ENCODE peak calls at places on chromosomes 13 and 19, in seven cellular contexts. One of them, this sample, is unnamed. For H3K4me1, the result is how much of the 10 kb centered on the place peaks cover.

GRCh38 chr19:49017666-49018351 is 918 bp upstream of the LHB start:
- DNase-seq in K562: peak
- DNase-seq in HCT116: peak
- DNase-seq in naive thymus-derived CD4-positive, alpha-beta T cell: peak
- DNase-seq in A549: no peak
- DNase-seq in effector memory CD4-positive, alpha-beta T cell: peak
- DNase-seq in heart left ventricle: peak
- DNase-seq in this sample: peak

GRCh38 chr19:16899566-16900075 is 10.8 kb downstream of the F2RL3 start:
- DNase-seq in K562: peak
- DNase-seq in effector memory CD4-positive, alpha-beta T cell: no peak
- DNase-seq in HCT116: peak
- DNase-seq in A549: peak
- DNase-seq in heart left ventricle: no peak
- DNase-seq in naive thymus-derived CD4-positive, alpha-beta T cell: no peak
- DNase-seq in this sample: no peak

GRCh38 chr13:23695711-23696512 is 125.7 kb downstream of the TNFRSF19 start:
- DNase-seq in heart left ventricle: peak
- DNase-seq in A549: no peak
- DNase-seq in K562: no peak
- DNase-seq in naive thymus-derived CD4-positive, alpha-beta T cell: peak
- DNase-seq in HCT116: no peak
- DNase-seq in effector memory CD4-positive, alpha-beta T cell: peak
- DNase-seq in this sample: peak

GRCh38 chr19:34310494-34310981 is 54.5 kb upstream of the GPI start:
- DNase-seq in heart left ventricle: no peak
- DNase-seq in naive thymus-derived CD4-positive, alpha-beta T cell: no peak
- DNase-seq in A549: no peak
- DNase-seq in HCT116: no peak
- DNase-seq in effector memory CD4-positive, alpha-beta T cell: no peak
- DNase-seq in K562: no peak
- DNase-seq in this sample: no peak

GRCh38 chr13:95512424-95512823 is 40.1 kb upstream of the CLDN10 start:
- DNase-seq in effector memory CD4-positive, alpha-beta T cell: no peak
- DNase-seq in K562: no peak
- DNase-seq in A549: no peak
- DNase-seq in naive thymus-derived CD4-positive, alpha-beta T cell: no peak
- DNase-seq in HCT116: no peak
- DNase-seq in heart left ventricle: no peak
- DNase-seq in this sample: no peak

GRCh38 chr13:47303626-47304025 is 406.8 kb upstream of the HTR2A start:
- DNase-seq in heart left ventricle: no peak
- DNase-seq in A549: no peak
- DNase-seq in HCT116: no peak
- DNase-seq in naive thymus-derived CD4-positive, alpha-beta T cell: no peak
- DNase-seq in effector memory CD4-positive, alpha-beta T cell: no peak
- DNase-seq in K562: no peak
- DNase-seq in this sample: no peak

GRCh38 chr13:111337741-111338140 is 17.3 kb downstream of the TEX29 start:
- DNase-seq in naive thymus-derived CD4-positive, alpha-beta T cell: no peak
- DNase-seq in K562: no peak
- DNase-seq in HCT116: no peak
- DNase-seq in heart left ventricle: no peak
- DNase-seq in A549: no peak
- DNase-seq in effector memory CD4-positive, alpha-beta T cell: no peak
- DNase-seq in this sample: no peak

GRCh38 chr13:93690139-93690538 is 463.5 kb downstream of the GPC6 start:
- DNase-seq in K562: no peak
- DNase-seq in effector memory CD4-positive, alpha-beta T cell: no peak
- DNase-seq in naive thymus-derived CD4-positive, alpha-beta T cell: no peak
- DNase-seq in HCT116: no peak
- DNase-seq in heart left ventricle: no peak
- DNase-seq in A549: no peak
- DNase-seq in this sample: no peak

GRCh38 chr13:111494641-111495040 is 174.2 kb downstream of the TEX29 start:
- DNase-seq in K562: no peak
- DNase-seq in effector memory CD4-positive, alpha-beta T cell: no peak
- DNase-seq in A549: no peak
- DNase-seq in naive thymus-derived CD4-positive, alpha-beta T cell: no peak
- DNase-seq in HCT116: no peak
- DNase-seq in heart left ventricle: no peak
- DNase-seq in this sample: no peak

GRCh38 chr13:26953273-26953672 is 192.7 kb upstream of the GPR12 start:
- DNase-seq in A549: no peak
- DNase-seq in heart left ventricle: no peak
- DNase-seq in naive thymus-derived CD4-positive, alpha-beta T cell: no peak
- DNase-seq in HCT116: no peak
- DNase-seq in K562: no peak
- DNase-seq in effector memory CD4-positive, alpha-beta T cell: no peak
- DNase-seq in this sample: no peak

GRCh38 chr19:8391274-8392016 is 1.3 kb downstream of the RAB11B start:
- DNase-seq in heart left ventricle: no peak
- DNase-seq in K562: no peak
- DNase-seq in effector memory CD4-positive, alpha-beta T cell: no peak
- DNase-seq in A549: no peak
- DNase-seq in HCT116: no peak
- DNase-seq in naive thymus-derived CD4-positive, alpha-beta T cell: no peak
- DNase-seq in this sample: no peak

GRCh38 chr19:16351133-16351809 is 26.6 kb downstream of the KLF2 start:
- DNase-seq in A549: peak
- DNase-seq in heart left ventricle: no peak
- DNase-seq in HCT116: no peak
- DNase-seq in effector memory CD4-positive, alpha-beta T cell: no peak
- DNase-seq in K562: peak
- DNase-seq in naive thymus-derived CD4-positive, alpha-beta T cell: no peak
- DNase-seq in this sample: peak

GRCh38 chr13:111511805-111512504 is 191.5 kb downstream of the TEX29 start:
- DNase-seq in K562: no peak
- DNase-seq in HCT116: no peak
- DNase-seq in naive thymus-derived CD4-positive, alpha-beta T cell: no peak
- DNase-seq in heart left ventricle: peak
- DNase-seq in A549: no peak
- DNase-seq in effector memory CD4-positive, alpha-beta T cell: no peak
- DNase-seq in this sample: no peak

GRCh38 chr13:76161143-76161542 is 525.0 kb downstream of the LMO7 start:
- DNase-seq in naive thymus-derived CD4-positive, alpha-beta T cell: no peak
- DNase-seq in HCT116: no peak
- DNase-seq in effector memory CD4-positive, alpha-beta T cell: no peak
- DNase-seq in heart left ventricle: peak
- DNase-seq in A549: no peak
- DNase-seq in K562: no peak
- DNase-seq in this sample: no peak

GRCh38 chr19:55389386-55390317 is 3.9 kb downstream of the RPL28 start:
- DNase-seq in HCT116: no peak
- DNase-seq in K562: no peak
- DNase-seq in A549: no peak
- DNase-seq in effector memory CD4-positive, alpha-beta T cell: no peak
- DNase-seq in naive thymus-derived CD4-positive, alpha-beta T cell: no peak
- DNase-seq in heart left ventricle: no peak
- DNase-seq in this sample: no peak

GRCh38 chr19:55390461-55390880 is 4.7 kb downstream of the RPL28 start:
- DNase-seq in effector memory CD4-positive, alpha-beta T cell: no peak
- DNase-seq in HCT116: no peak
- DNase-seq in naive thymus-derived CD4-positive, alpha-beta T cell: no peak
- DNase-seq in heart left ventricle: no peak
- DNase-seq in K562: no peak
- DNase-seq in A549: no peak
- DNase-seq in this sample: no peak

GRCh38 chr19:55391702-55392615 is 6.2 kb downstream of the RPL28 start:
- DNase-seq in A549: no peak
- DNase-seq in heart left ventricle: no peak
- DNase-seq in K562: no peak
- DNase-seq in effector memory CD4-positive, alpha-beta T cell: no peak
- DNase-seq in naive thymus-derived CD4-positive, alpha-beta T cell: no peak
- DNase-seq in HCT116: no peak
- DNase-seq in this sample: no peak

GRCh38 chr19:55392820-55393219 is 7.1 kb downstream of the RPL28 start:
- DNase-seq in K562: no peak
- DNase-seq in effector memory CD4-positive, alpha-beta T cell: no peak
- DNase-seq in naive thymus-derived CD4-positive, alpha-beta T cell: no peak
- DNase-seq in A549: no peak
- DNase-seq in HCT116: no peak
- DNase-seq in heart left ventricle: no peak
- DNase-seq in this sample: no peak

GRCh38 chr19:55391191-55391670 is 5.5 kb downstream of the RPL28 start:
- DNase-seq in K562: no peak
- DNase-seq in HCT116: no peak
- DNase-seq in heart left ventricle: no peak
- DNase-seq in A549: no peak
- DNase-seq in effector memory CD4-positive, alpha-beta T cell: no peak
- DNase-seq in naive thymus-derived CD4-positive, alpha-beta T cell: no peak
- DNase-seq in this sample: no peak
- H3K4me1 ChIP-seq in K562: under half
- H3K4me1 ChIP-seq in HCT116: half or more
- H3K4me1 ChIP-seq in heart left ventricle: under half
- H3K4me1 ChIP-seq in A549: half or more
- H3K4me1 ChIP-seq in effector memory CD4-positive, alpha-beta T cell: under half
- H3K4me1 ChIP-seq in naive thymus-derived CD4-positive, alpha-beta T cell: under half
- H3K4me1 ChIP-seq in this sample: under half

DNA sequence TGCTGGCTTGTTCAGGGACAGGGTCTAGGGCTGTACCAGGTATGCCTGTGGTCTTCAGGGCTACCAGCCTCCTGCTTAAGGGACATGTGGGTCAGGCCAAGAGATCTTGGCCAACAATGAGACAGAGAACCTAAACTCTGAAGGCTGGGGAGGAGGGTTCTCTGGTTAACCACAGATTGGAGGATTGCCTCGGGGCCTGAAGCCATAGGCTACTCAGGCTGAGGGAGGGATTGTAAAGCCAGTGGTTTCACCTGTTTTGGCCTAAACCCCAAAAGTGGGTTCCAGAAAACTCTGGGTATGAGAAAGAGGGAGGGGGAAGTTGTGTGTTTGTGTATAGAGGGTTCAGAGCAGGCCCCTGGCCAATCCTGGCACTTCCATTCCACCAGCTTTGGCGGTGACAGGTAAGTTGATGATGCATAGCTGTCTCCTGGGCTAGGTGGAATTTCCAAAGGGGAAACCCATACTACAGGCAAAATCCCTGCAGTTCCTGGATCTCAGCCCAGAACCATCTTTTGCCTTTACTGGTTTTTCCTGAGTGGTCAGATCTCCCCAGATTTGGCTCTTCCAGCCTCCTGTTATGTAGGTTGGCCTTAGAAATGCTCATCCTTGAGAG is 13.5 kb upstream of the CCDC97 start:
- DNase-seq in effector memory CD4-positive, alpha-beta T cell: no peak
- DNase-seq in naive thymus-derived CD4-positive, alpha-beta T cell: no peak
- DNase-seq in A549: no peak
- DNase-seq in heart left ventricle: no peak
- DNase-seq in K562: no peak
- DNase-seq in HCT116: no peak
- DNase-seq in this sample: no peak
- H3K27ac ChIP-seq in effector memory CD4-positive, alpha-beta T cell: peak
- H3K27ac ChIP-seq in naive thymus-derived CD4-positive, alpha-beta T cell: peak
- H3K27ac ChIP-seq in A549: no peak
- H3K27ac ChIP-seq in heart left ventricle: peak
- H3K27ac ChIP-seq in K562: no peak
- H3K27ac ChIP-seq in HCT116: no peak
- H3K27ac ChIP-seq in this sample: peak

GRCh38 chr19:40598918-40599307 is 2.3 kb upstream of the LTBP4 start:
- DNase-seq in HCT116: no peak
- DNase-seq in A549: no peak
- DNase-seq in effector memory CD4-positive, alpha-beta T cell: no peak
- DNase-seq in naive thymus-derived CD4-positive, alpha-beta T cell: no peak
- DNase-seq in heart left ventricle: peak
- DNase-seq in K562: no peak
- DNase-seq in this sample: no peak
- H3K4me3 ChIP-seq in HCT116: peak
- H3K4me3 ChIP-seq in A549: no peak
- H3K4me3 ChIP-seq in effector memory CD4-positive, alpha-beta T cell: no peak
- H3K4me3 ChIP-seq in naive thymus-derived CD4-positive, alpha-beta T cell: no peak
- H3K4me3 ChIP-seq in heart left ventricle: no peak
- H3K4me3 ChIP-seq in K562: no peak
- H3K4me3 ChIP-seq in this sample: no peak

GRCh38 chr19:12939908-12940533 is 1.6 kb downstream of the CALR start:
- DNase-seq in HCT116: no peak
- DNase-seq in A549: no peak
- DNase-seq in effector memory CD4-positive, alpha-beta T cell: no peak
- DNase-seq in heart left ventricle: no peak
- DNase-seq in naive thymus-derived CD4-positive, alpha-beta T cell: no peak
- DNase-seq in K562: peak
- DNase-seq in this sample: no peak
- H3K4me1 ChIP-seq in HCT116: under half
- H3K4me1 ChIP-seq in A549: under half
- H3K4me1 ChIP-seq in effector memory CD4-positive, alpha-beta T cell: under half
- H3K4me1 ChIP-seq in heart left ventricle: under half
- H3K4me1 ChIP-seq in naive thymus-derived CD4-positive, alpha-beta T cell: under half
- H3K4me1 ChIP-seq in K562: under half
- H3K4me1 ChIP-seq in this sample: half or more

DNA sequence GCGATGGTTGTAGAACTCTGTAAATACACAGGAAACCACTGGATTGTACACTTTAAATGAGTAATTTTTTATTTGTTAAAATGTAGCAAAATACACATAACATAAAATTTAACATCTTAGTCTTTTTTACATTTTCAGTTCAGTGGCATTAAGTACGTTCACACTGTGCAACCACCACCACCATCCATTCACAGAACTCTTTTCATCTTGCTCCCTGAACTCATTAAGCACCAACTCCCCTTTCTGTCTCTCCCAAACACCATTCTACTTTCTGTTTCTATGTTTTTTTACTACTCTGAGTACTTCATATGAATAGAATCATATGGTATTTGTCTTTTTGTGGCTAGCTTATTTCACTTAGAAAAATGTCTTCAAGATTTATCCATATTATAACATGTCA is 2.7 kb upstream of the UBL3 start:
- DNase-seq in effector memory CD4-positive, alpha-beta T cell: no peak
- DNase-seq in A549: no peak
- DNase-seq in heart left ventricle: no peak
- DNase-seq in naive thymus-derived CD4-positive, alpha-beta T cell: no peak
- DNase-seq in HCT116: no peak
- DNase-seq in K562: no peak
- DNase-seq in this sample: peak
- H3K27ac ChIP-seq in effector memory CD4-positive, alpha-beta T cell: no peak
- H3K27ac ChIP-seq in A549: peak
- H3K27ac ChIP-seq in heart left ventricle: no peak
- H3K27ac ChIP-seq in naive thymus-derived CD4-positive, alpha-beta T cell: no peak
- H3K27ac ChIP-seq in HCT116: no peak
- H3K27ac ChIP-seq in K562: no peak
- H3K27ac ChIP-seq in this sample: no peak

This sample was measured in CD4-positive, CD25-positive, alpha-beta regulatory T cell.